ENCODE peak calls at places on chromosomes 1 and 21, in nine cellular contexts. V, E, M, K, A, R, U, I and X are unnamed samples.

GRCh38 chr1:112998592-112999235 is 42.7 kb upstream of the SLC16A1 start:
- DNase-seq in V (no peak), E (no peak), M (peak; percentile 49), K (peak; percentile 51), A (no peak), R (peak; percentile 45), U (no peak), I (no peak), X (peak; percentile 73)

GRCh38 chr1:147665521-147665920 is 4.8 kb downstream of the ACP6 start:
- DNase-seq in V (no peak), E (no peak), M (no peak), K (no peak), A (peak; percentile 22), R (no peak), U (no peak), I (no peak), X (no peak)

GRCh38 chr21:32717851-32718316 is 9.9 kb downstream of the SYNJ1 start:
- DNase-seq in V (no peak), E (no peak), M (no peak), K (no peak), A (no peak), R (no peak), U (no peak), I (no peak), X (no peak)

GRCh38 chr1:194333240-194333639 is 1146.8 kb upstream of the B3GALT2 start:
- DNase-seq in V (no peak), E (no peak), M (no peak), K (no peak), A (no peak), R (no peak), U (no peak), I (no peak), X (no peak)

GRCh38 chr1:183719976-183720497 is 66.9 kb upstream of the APOBEC4 start:
- DNase-seq in V (no peak), E (no peak), M (no peak), K (no peak), A (no peak), R (no peak), U (no peak), I (no peak), X (no peak)

GRCh38 chr1:44068442-44068861 is 37.2 kb upstream of the SLC6A9 start:
- DNase-seq in V (no peak), E (no peak), M (no peak), K (no peak), A (no peak), R (no peak), U (no peak), I (no peak), X (no peak)

GRCh38 chr1:220732621-220733020 is 15.5 kb upstream of the MTARC2 start:
- DNase-seq in V (no peak), E (no peak), M (no peak), K (no peak), A (no peak), R (no peak), U (no peak), I (no peak), X (peak; percentile 55)

GRCh38 chr1:11114966-11115365 is 15.3 kb upstream of the EXOSC10 start:
- DNase-seq in V (no peak), E (no peak), M (no peak), K (no peak), A (no peak), R (no peak), U (no peak), I (no peak), X (no peak)

GRCh38 chr1:17405898-17406759 is 33.3 kb downstream of the RCC2 start:
- DNase-seq in V (peak; percentile 68), E (peak; percentile 43), M (peak; percentile 54), K (peak; percentile 50), A (peak; percentile 70), R (peak; percentile 57), U (peak; percentile 76), I (no peak), X (peak; percentile 73)

GRCh38 chr1:30083800-30084464 is 639.5 kb downstream of the MATN1 start:
- DNase-seq in V (no peak), E (no peak), M (peak; percentile 34), K (no peak), A (peak; percentile 38), R (no peak), U (no peak), I (no peak), X (no peak)

GRCh38 chr21:17819878-17820232 is 699 bp upstream of the C21orf91 start:
- DNase-seq in V (no peak), E (no peak), M (no peak), K (no peak), A (no peak), R (no peak), U (no peak), I (no peak), X (no peak)

GRCh38 chr21:17578162-17578561 is 34.5 kb downstream of the BTG3 start:
- DNase-seq in V (no peak), E (no peak), M (no peak), K (no peak), A (no peak), R (no peak), U (no peak), I (no peak), X (no peak)

GRCh38 chr1:115402753-115403184 is 64.7 kb upstream of the NGF start:
- DNase-seq in V (no peak), E (no peak), M (no peak), K (peak; percentile 14), A (no peak), R (no peak), U (no peak), I (no peak), X (peak; percentile 58)

GRCh38 chr1:201396859-201397464 is 2.2 kb downstream of the LAD1 start:
- DNase-seq in V (no peak), E (peak; percentile 79), M (no peak), K (no peak), A (peak; percentile 81), R (peak; percentile 88), U (peak; percentile 87), I (no peak), X (no peak)

GRCh38 chr1:40495315-40495903 is 13.2 kb upstream of the EXO5 start:
- DNase-seq in V (no peak), E (no peak), M (no peak), K (no peak), A (no peak), R (no peak), U (no peak), I (no peak), X (no peak)
- H3K9me3 ChIP-seq in V (no peaks in the 10 kb centered on the region), E (peaks cover 90% of the 10 kb centered on the region), M (peaks cover 86% of the 10 kb centered on the region), K (peaks cover 40% of the 10 kb centered on the region), A (peaks cover 51% of the 10 kb centered on the region), R (peaks cover 4% of the 10 kb centered on the region), U (peaks cover 64% of the 10 kb centered on the region), I (peaks cover 25% of the 10 kb centered on the region), X (peaks cover 7% of the 10 kb centered on the region)

GRCh38 chr1:1166642-1167415 is 6.9 kb upstream of the TTLL10 start:
- DNase-seq in V (no peak), E (no peak), M (no peak), K (peak; percentile 10), A (no peak), R (no peak), U (no peak), I (no peak), X (peak; percentile 12)

GRCh38 chr1:1165900-1166421 is 7.7 kb upstream of the TTLL10 start:
- DNase-seq in V (no peak), E (no peak), M (no peak), K (no peak), A (no peak), R (peak; percentile 41), U (no peak), I (no peak), X (peak; percentile 24)

GRCh38 chr1:1168451-1169411 is 4.9 kb upstream of the TTLL10 start:
- DNase-seq in V (peak; percentile 31), E (no peak), M (no peak), K (peak; percentile 7), A (no peak), R (no peak), U (no peak), I (no peak), X (peak; percentile 42)

GRCh38 chr1:1168156-1168450 is 5.6 kb upstream of the TTLL10 start:
- DNase-seq in V (peak; percentile 9), E (no peak), M (no peak), K (no peak), A (no peak), R (no peak), U (no peak), I (no peak), X (no peak)

GRCh38 chr1:1167416-1168155 is 6.1 kb upstream of the TTLL10 start:
- DNase-seq in V (peak; percentile 10), E (no peak), M (no peak), K (peak; percentile 6), A (no peak), R (no peak), U (peak; percentile 83), I (no peak), X (peak; percentile 12)
- H3K4me3 ChIP-seq in V (no peak overlapping the region), E (no peak overlapping the region), M (no peak overlapping the region), K (no peak overlapping the region), A (no peak overlapping the region), R (no peak overlapping the region), U (no peak overlapping the region), I (no peak overlapping the region), X (no peak overlapping the region)

DNA sequence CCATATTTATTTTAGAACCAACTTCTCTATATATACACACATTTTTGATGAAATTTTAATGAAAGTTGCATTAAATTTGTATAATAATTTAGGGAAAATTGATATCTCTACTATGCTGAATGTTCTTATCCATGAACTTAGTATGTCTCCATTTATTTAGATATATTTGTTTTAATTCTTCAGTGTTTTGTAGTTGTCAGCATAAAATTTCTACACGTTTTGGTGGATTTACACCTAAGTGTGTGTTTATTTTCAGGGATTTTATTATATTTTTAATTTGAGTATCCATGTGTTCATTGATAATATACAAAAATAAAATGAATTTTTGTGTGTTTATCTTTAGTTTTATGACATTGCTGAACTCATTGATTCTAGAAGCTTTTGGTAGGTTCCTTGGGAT is 36.7 kb downstream of the PCBP3 start:
- DNase-seq in V (no peak), E (no peak), M (no peak), K (no peak), A (no peak), R (no peak), U (no peak), I (no peak), X (no peak)
- H3K9me3 ChIP-seq in V (no peaks in the 10 kb centered on the region), E (no peaks in the 10 kb centered on the region), M (no peaks in the 10 kb centered on the region), K (no peaks in the 10 kb centered on the region), A (no peaks in the 10 kb centered on the region), R (no peaks in the 10 kb centered on the region), U (no peaks in the 10 kb centered on the region), I (no peaks in the 10 kb centered on the region), X (no peaks in the 10 kb centered on the region)

GRCh38 chr1:21280011-21280471 is 10.2 kb downstream of the ECE1 start:
- DNase-seq in V (no peak), E (peak; percentile 57), M (peak; percentile 71), K (peak; percentile 64), A (no peak), R (no peak), U (no peak), I (no peak), X (peak; percentile 87)

GRCh38 chr1:21277178-21277577 is 13.1 kb downstream of the ECE1 start:
- DNase-seq in V (no peak), E (no peak), M (peak; percentile 47), K (peak; percentile 66), A (no peak), R (peak; percentile 16), U (no peak), I (no peak), X (peak; percentile 81)

GRCh38 chr1:21278898-21279819 is 11.1 kb downstream of the ECE1 start:
- DNase-seq in V (no peak), E (no peak), M (no peak), K (no peak), A (no peak), R (no peak), U (no peak), I (no peak), X (no peak)

GRCh38 chr1:21280482-21280881 is 9.8 kb downstream of the ECE1 start:
- DNase-seq in V (no peak), E (no peak), M (no peak), K (no peak), A (no peak), R (no peak), U (no peak), I (no peak), X (no peak)

GRCh38 chr1:21278208-21278861 is 11.9 kb downstream of the ECE1 start:
- DNase-seq in V (no peak), E (no peak), M (peak; percentile 65), K (peak; percentile 50), A (no peak), R (peak; percentile 29), U (no peak), I (no peak), X (peak; percentile 74)
- H3K4me3 ChIP-seq in V (no peak overlapping the region), E (no peak overlapping the region), M (peak overlapping the region; percentile 39), K (peak overlapping the region; percentile 34), A (no peak overlapping the region), R (peak overlapping the region; percentile 10), U (no peak overlapping the region), I (no peak overlapping the region), X (no peak overlapping the region)